ENCODE peak calls at places on chromosome 1, in five cellular contexts. F is astrocyte of the hippocampus, E is NCI-H1436, C is Caco-2, H is EL. W is an unnamed sample.

GRCh38 chr1:59017501-59018231 is 233.8 kb upstream of the JUN start:
- DNase-seq in H (peak), F (peak), C (no peak), E (no peak), W (no peak)

GRCh38 chr1:21244154-21244553 is 46.1 kb downstream of the ECE1 start:
- DNase-seq in C (no peak), F (no peak), E (no peak), H (no peak), W (no peak)

GRCh38 chr1:109980324-109981127 is 4.0 kb upstream of the AHCYL1 start:
- DNase-seq in F (peak), H (no peak), C (peak), E (no peak), W (no peak)

GRCh38 chr1:9494936-9495758 is 44.1 kb upstream of the SLC25A33 start:
- DNase-seq in C (peak), F (peak), E (peak), H (peak), W (peak)

GRCh38 chr1:39103321-39104157 is 77.4 kb downstream of the NDUFS5 start:
- DNase-seq in F (peak), E (no peak), C (no peak), H (peak), W (no peak)

GRCh38 chr1:90357980-90358379 is 359.1 kb downstream of the BARHL2 start:
- DNase-seq in C (no peak), H (no peak), E (no peak), F (peak), W (no peak)

GRCh38 chr1:10033359-10033845 is 644 bp downstream of the UBE4B start:
- DNase-seq in H (peak), E (no peak), F (peak), C (peak), W (no peak)

GRCh38 chr1:185059950-185060571 is 14.7 kb downstream of the RNF2 start:
- DNase-seq in C (no peak), F (no peak), E (no peak), H (no peak), W (no peak)

GRCh38 chr1:43108080-43108479 is 64.0 kb downstream of the EBNA1BP2 start:
- DNase-seq in F (no peak), C (no peak), E (no peak), H (no peak), W (no peak)

GRCh38 chr1:20719871-20720620 is 2.2 kb upstream of the KIF17 start:
- DNase-seq in F (no peak), C (no peak), E (no peak), H (no peak), W (no peak)

GRCh38 chr1:61434276-61434675 is 290.7 kb downstream of the TM2D1 start:
- DNase-seq in H (no peak), F (peak), E (no peak), C (no peak), W (no peak)